ENCODE peak calls at places on chromosomes 2 and 18, in four cellular contexts. P is H9, B is trophoblast cell, C is neuronal stem cell. V is an unnamed sample.
A peak's percentile ranks its signal among the peaks of the same experiment; 100 is the strongest.

GRCh38 chr2:215831296-215831913 is 181.9 kb downstream of the MREG start:
- DNase-seq in C (no peak), P (no peak), B (no peak), V (peak; percentile 20)

GRCh38 chr2:68362749-68363148 is 2.3 kb upstream of the PLEK start:
- DNase-seq in C (no peak), P (no peak), B (no peak), V (no peak)

GRCh38 chr2:15169326-15170038 is 391.7 kb downstream of the NBAS start:
- DNase-seq in C (no peak), B (peak; percentile 96), P (no peak), V (peak; percentile 74)

GRCh38 chr2:146481629-146482028 is 1363.2 kb upstream of the ACVR2A start:
- DNase-seq in C (no peak), P (no peak), B (no peak), V (no peak)

GRCh38 chr2:172430027-172430426 is 2.6 kb downstream of the ITGA6 start:
- DNase-seq in P (no peak), B (no peak), C (no peak), V (no peak)

GRCh38 chr18:52992041-52992440 is 652.0 kb downstream of the DCC start:
- DNase-seq in B (no peak), C (peak; percentile 9), P (peak; percentile 41), V (peak; percentile 83)

GRCh38 chr2:181038796-181039195 is 58.4 kb downstream of the UBE2E3 start:
- DNase-seq in P (no peak), C (no peak), B (no peak), V (no peak)

GRCh38 chr2:119544075-119545031 is at the start of gene CFAP221:
- DNase-seq in C (peak; percentile 85), B (peak; percentile 74), P (peak; percentile 81), V (peak; percentile 89)

GRCh38 chr2:56185101-56185581 is 1.4 kb downstream of the CCDC85A start:
- DNase-seq in B (no peak), C (peak; percentile 12), P (peak; percentile 29), V (peak; percentile 24)

GRCh38 chr2:215598376-215598975 is 162.6 kb upstream of the FN1 start:
- DNase-seq in B (no peak), C (no peak), P (no peak), V (no peak)

GRCh38 chr2:142878061-142878741 is 737 bp downstream of the KYNU start:
- DNase-seq in B (no peak), P (no peak), C (no peak), V (no peak)

GRCh38 chr2:75632091-75632704 is 14.4 kb upstream of the MRPL19 start:
- DNase-seq in B (no peak), P (no peak), C (no peak), V (peak; percentile 37)

GRCh38 chr2:74374509-74375205 is 5.5 kb downstream of the DCTN1 start:
- DNase-seq in P (peak; percentile 93), C (peak; percentile 78), B (no peak), V (peak; percentile 96)

GRCh38 chr2:125160947-125161346 is 1135.9 kb downstream of the CNTNAP5 start:
- DNase-seq in B (no peak), C (no peak), P (no peak), V (no peak)

GRCh38 chr2:118387509-118387908 is 299.2 kb downstream of the INSIG2 start:
- DNase-seq in B (no peak), C (no peak), P (no peak), V (no peak)

GRCh38 chr2:241188386-241189092 is at the start of gene ANO7:
- DNase-seq in C (no peak), P (no peak), B (no peak), V (no peak)

GRCh38 chr2:23605236-23605635 is 220.3 kb downstream of the KLHL29 start:
- DNase-seq in C (no peak), P (no peak), B (no peak), V (no peak)

GRCh38 chr2:75047907-75048625 is 89.6 kb downstream of the POLE4 start:
- DNase-seq in B (no peak), P (no peak), C (no peak), V (no peak)

GRCh38 chr18:3350566-3351527 is 88.9 kb downstream of the MYL12B start:
- DNase-seq in C (no peak), B (peak; percentile 88), P (no peak), V (peak; percentile 72)

GRCh38 chr2:10221443-10221842 is 81.3 kb upstream of the HPCAL1 start:
- DNase-seq in P (no peak), B (peak; percentile 54), C (no peak), V (no peak)

GRCh38 chr2:52463457-52463856 is 1304.1 kb upstream of the CHAC2 start:
- DNase-seq in B (no peak), P (no peak), C (no peak), V (no peak)

GRCh38 chr2:240149943-240150784 is 9.7 kb upstream of the OTOS start:
- DNase-seq in C (peak; percentile 46), B (peak; percentile 53), P (peak; percentile 78), V (peak; percentile 62)

GRCh38 chr18:48263913-48264506 is 145.2 kb downstream of the ZBTB7C start:
- DNase-seq in C (no peak), P (no peak), B (no peak), V (no peak)

GRCh38 chr2:231057590-231057989 is 923 bp downstream of the PSMD1 start:
- DNase-seq in B (no peak), P (no peak), C (no peak), V (no peak)

GRCh38 chr18:12741351-12741750 is 38.5 kb downstream of the PSMG2 start:
- DNase-seq in C (no peak), B (peak; percentile 94), P (no peak), V (no peak)

GRCh38 chr18:12744103-12744502 is 41.3 kb downstream of the PSMG2 start:
- DNase-seq in C (no peak), B (no peak), P (no peak), V (peak; percentile 28)

GRCh38 chr18:12737243-12737902 is 34.5 kb downstream of the PSMG2 start:
- DNase-seq in P (no peak), B (no peak), C (no peak), V (no peak)

GRCh38 chr18:12745095-12745820 is 42.4 kb downstream of the PSMG2 start:
- DNase-seq in B (no peak), C (no peak), P (no peak), V (no peak)

DNA sequence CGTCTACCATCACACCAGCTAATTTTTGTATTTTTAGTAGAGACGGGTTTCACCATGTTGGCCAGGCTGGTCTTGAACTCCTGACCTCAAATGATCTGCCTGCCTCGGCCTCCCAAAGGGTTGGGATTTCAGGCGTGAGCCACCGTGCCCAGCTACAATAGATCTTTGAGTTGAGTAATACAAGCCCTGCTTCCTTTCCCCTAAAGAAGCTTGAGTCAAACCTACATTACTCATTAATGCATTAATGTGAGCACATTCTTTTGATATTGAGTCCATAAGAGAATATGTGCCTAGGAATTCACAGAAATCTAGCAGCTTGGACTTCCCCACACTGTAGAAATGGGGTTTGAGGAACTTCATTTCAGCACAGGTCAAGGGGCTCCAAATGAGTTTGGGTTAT is 39.6 kb downstream of the PSMG2 start:
- DNase-seq in B (no peak), P (no peak), C (no peak), V (no peak)
- H2BK120ac ChIP-seq in B (no peak overlapping the region), P (no peak overlapping the region), C (no peak overlapping the region), V (no peak overlapping the region)

GRCh38 chr2:46810195-46810594 is 105.4 kb downstream of the MCFD2 start:
- DNase-seq in P (no peak), C (no peak), B (no peak), V (no peak)

GRCh38 chr2:46813046-46813445 is 102.6 kb downstream of the MCFD2 start:
- DNase-seq in B (no peak), C (no peak), P (no peak), V (no peak)

GRCh38 chr2:46812381-46813024 is 103.1 kb downstream of the MCFD2 start:
- DNase-seq in P (no peak), C (no peak), B (no peak), V (no peak)

GRCh38 chr2:46813680-46814079 is 101.9 kb downstream of the MCFD2 start:
- DNase-seq in P (no peak), B (no peak), C (no peak), V (no peak)

GRCh38 chr2:46811379-46812310 is 104.0 kb downstream of the MCFD2 start:
- DNase-seq in B (no peak), C (no peak), P (no peak), V (no peak)
- H3K4me2 ChIP-seq in B (no peak overlapping the region), C (no peak overlapping the region), P (no peak overlapping the region), V (no peak overlapping the region)

DNA sequence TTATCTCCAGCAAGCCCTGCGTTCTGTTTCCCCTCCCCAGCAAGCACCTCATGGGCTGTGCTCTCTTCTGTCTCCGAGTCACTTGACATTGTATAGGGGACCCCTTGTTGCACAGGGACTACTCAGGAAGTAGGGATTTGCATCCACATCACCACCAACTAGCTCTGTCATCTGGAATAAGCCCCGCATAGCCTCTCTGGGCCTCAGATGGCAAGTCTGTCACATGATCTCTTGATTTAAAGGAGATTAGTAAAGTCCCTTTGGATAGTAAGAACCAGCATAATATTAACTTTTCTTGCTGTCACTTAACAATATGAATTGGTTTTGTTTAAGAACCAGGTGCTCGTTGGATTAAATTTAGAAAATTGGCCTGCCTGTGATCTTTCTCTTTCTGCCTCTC is 32.0 kb upstream of the STPG4 start:
- DNase-seq in B (no peak), P (no peak), C (no peak), V (no peak)
- H2BK120ac ChIP-seq in B (no peak overlapping the region), P (no peak overlapping the region), C (no peak overlapping the region), V (no peak overlapping the region)

GRCh38 chr2:229905601-229906000 is 16.2 kb downstream of the TRIP12 start:
- DNase-seq in B (no peak), P (no peak), C (no peak), V (no peak)

GRCh38 chr2:229914182-229914581 is 7.6 kb downstream of the TRIP12 start:
- DNase-seq in C (no peak), P (no peak), B (no peak), V (no peak)

GRCh38 chr2:229909090-229909489 is 12.7 kb downstream of the TRIP12 start:
- DNase-seq in C (no peak), B (peak; percentile 3), P (no peak), V (no peak)

GRCh38 chr2:229910832-229911412 is 10.9 kb downstream of the TRIP12 start:
- DNase-seq in P (peak; percentile 37), C (no peak), B (no peak), V (peak; percentile 80)

GRCh38 chr2:229910147-229910831 is 11.5 kb downstream of the TRIP12 start:
- DNase-seq in B (no peak), C (no peak), P (no peak), V (no peak)
- H3K4me2 ChIP-seq in B (no peak overlapping the region), C (no peak overlapping the region), P (no peak overlapping the region), V (no peak overlapping the region)

DNA sequence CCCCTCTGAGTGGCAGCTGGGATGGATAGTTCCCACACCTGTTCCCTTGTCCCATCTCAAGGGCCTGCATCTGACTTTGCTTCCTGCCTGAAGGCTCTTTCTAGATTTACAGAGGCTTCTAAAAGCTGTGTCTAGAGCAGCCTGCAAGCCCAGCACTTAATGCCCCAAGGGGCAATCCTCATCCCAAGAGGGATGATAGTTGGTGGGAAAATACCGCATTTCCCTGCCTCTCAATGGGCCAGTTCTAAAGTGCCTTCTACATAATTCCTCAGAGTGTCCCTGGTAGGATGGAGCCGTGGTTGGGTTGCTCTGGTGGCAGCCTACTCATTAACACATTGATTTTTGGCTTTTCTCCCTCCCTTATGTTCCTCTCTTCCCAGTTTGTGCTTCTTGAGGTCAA is 29.5 kb downstream of the LAMA3 start:
- DNase-seq in C (no peak), B (no peak), P (no peak), V (peak; percentile 36)
- H2BK120ac ChIP-seq in C (no peak overlapping the region), B (peak overlapping the region; percentile 9), P (no peak overlapping the region), V (no peak overlapping the region)